ENCODE peak calls at places on chromosomes 12 and 14, in five cellular contexts. O, D, P, F and W are unnamed samples.

GRCh38 chr14:99441157-99441870 is 39.3 kb downstream of the SETD3 start:
- DNase-seq in D (no peak), P (no peak), F (no peak), O (peak), W (peak)

GRCh38 chr14:105026789-105027563 is 6.1 kb upstream of the CDCA4 start:
- DNase-seq in O (no peak), F (no peak), D (no peak), P (peak), W (peak)

GRCh38 chr14:63705561-63706070 is 22.2 kb downstream of the SGPP1 start:
- DNase-seq in F (no peak), D (no peak), O (no peak), P (no peak), W (no peak)

GRCh38 chr12:90235642-90236041 is 527.0 kb upstream of the ATP2B1 start:
- DNase-seq in F (no peak), D (no peak), O (no peak), P (no peak), W (peak)

GRCh38 chr14:88386395-88386794 is 938 bp downstream of the SPATA7 start:
- DNase-seq in O (no peak), D (no peak), P (no peak), F (no peak), W (no peak)

GRCh38 chr14:69138189-69138535 is 14.8 kb downstream of the DCAF5 start:
- DNase-seq in D (no peak), F (no peak), P (peak), O (no peak), W (peak)

GRCh38 chr14:100193417-100194357 is 34.2 kb upstream of the DEGS2 start:
- DNase-seq in P (no peak), O (peak), D (no peak), F (no peak), W (no peak)

GRCh38 chr14:51394804-51395203 is 154.8 kb downstream of the TMX1 start:
- DNase-seq in O (no peak), D (no peak), P (no peak), F (no peak), W (no peak)

GRCh38 chr14:104371917-104372316 is 207.6 kb upstream of the C14orf180 start:
- DNase-seq in P (no peak), O (no peak), F (no peak), D (no peak), W (no peak)

GRCh38 chr12:110972870-110973269 is 52.5 kb upstream of the MYL2 start:
- DNase-seq in O (no peak), P (no peak), D (no peak), F (no peak), W (no peak)

GRCh38 chr14:98692832-98693231 is 579.2 kb downstream of the BCL11B start:
- DNase-seq in D (no peak), O (no peak), P (no peak), F (no peak), W (no peak)

GRCh38 chr14:21308132-21308478 is 28.2 kb downstream of the RPGRIP1 start:
- DNase-seq in D (no peak), P (no peak), O (peak), F (no peak), W (no peak)

GRCh38 chr14:75981826-75982723 is at the start of gene TGFB3:
- DNase-seq in O (peak), F (peak), D (peak), P (peak), W (peak)

GRCh38 chr14:92565718-92566115 is 52.1 kb downstream of the RIN3 start:
- DNase-seq in O (no peak), P (no peak), D (no peak), F (no peak), W (no peak)

GRCh38 chr12:68910128-68910527 is 22.8 kb downstream of the CPM start:
- DNase-seq in D (no peak), F (no peak), O (no peak), P (no peak), W (peak)

GRCh38 chr14:79745046-79745445 is 466.3 kb downstream of the DIO2 start:
- DNase-seq in F (no peak), P (no peak), O (no peak), D (no peak), W (no peak)

GRCh38 chr12:114664661-114665320 is 19.2 kb downstream of the TBX3 start:
- DNase-seq in P (no peak), O (no peak), F (no peak), D (no peak), W (no peak)
- TF ChIP-seq CTCF in P (no peak), O (no peak), F (no peak), D (no peak), W (peak)

GRCh38 chr14:106317593-106317992 is 791.2 kb downstream of the TMEM121 start:
- DNase-seq in D (no peak), P (no peak), F (no peak), O (no peak), W (no peak)

DNA sequence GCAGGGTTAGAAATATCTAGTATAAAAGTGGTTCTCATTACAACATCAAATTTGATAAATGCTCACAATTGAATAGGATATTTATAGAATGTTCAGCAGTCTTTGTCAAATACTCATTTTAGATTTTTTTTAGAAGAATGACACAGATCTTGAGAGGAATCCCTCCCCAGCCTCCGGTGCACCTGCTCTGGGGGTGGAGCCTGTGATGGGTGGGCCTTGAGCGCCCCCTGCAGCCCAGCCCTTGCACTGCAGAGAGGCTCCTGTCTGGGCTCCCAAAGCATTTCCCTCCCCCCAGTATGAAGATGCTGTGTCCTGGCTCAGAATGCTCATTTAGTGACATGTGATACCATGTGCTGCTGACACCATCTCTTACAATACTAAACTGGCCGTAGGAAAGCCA is 792.3 kb downstream of the TMEM121 start:
- DNase-seq in F (no peak), O (no peak), P (no peak), D (no peak), W (no peak)
- TF ChIP-seq CTCF in F (no peak), O (peak), P (no peak), D (no peak), W (no peak)

GRCh38 chr12:52044284-52044983 is 6.8 kb upstream of the NR4A1 start:
- DNase-seq in D (no peak), P (peak), O (no peak), F (peak), W (no peak)

GRCh38 chr12:52041032-52041431 is 10.2 kb upstream of the NR4A1 start:
- DNase-seq in F (no peak), P (no peak), O (no peak), D (no peak), W (no peak)

GRCh38 chr12:52042706-52043385 is 8.4 kb upstream of the NR4A1 start:
- DNase-seq in D (no peak), P (no peak), F (peak), O (no peak), W (no peak)

GRCh38 chr12:52043386-52044212 is 7.6 kb upstream of the NR4A1 start:
- DNase-seq in D (no peak), P (no peak), F (peak), O (peak), W (no peak)

DNA sequence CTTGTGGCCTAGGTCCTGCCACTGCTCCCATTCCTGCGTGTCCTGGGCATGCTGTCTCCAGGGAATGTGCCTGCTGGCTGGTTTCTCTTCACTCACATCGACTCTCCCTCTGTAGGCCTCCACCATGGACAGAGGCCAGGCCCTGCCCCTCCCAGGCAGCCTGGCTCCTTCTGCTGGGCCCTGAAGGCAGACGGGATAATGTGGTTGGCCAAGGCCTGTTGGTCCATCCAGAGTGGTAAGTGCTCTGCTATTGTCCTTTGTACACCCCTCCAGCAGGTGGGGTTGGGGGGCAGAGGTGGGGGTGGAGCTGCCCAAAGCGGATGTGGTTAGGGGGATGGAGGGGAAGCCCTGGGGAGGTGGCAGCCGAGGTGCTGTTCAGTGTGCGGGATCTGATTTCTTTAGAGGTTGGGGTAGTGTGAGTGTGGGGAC is 9.5 kb upstream of the NR4A1 start:
- DNase-seq in F (peak), P (peak), O (no peak), D (no peak), W (peak)
- TF ChIP-seq CTCF in F (no peak), P (no peak), O (no peak), D (no peak), W (no peak)

GRCh38 chr12:43805857-43806736 is at the start of gene TWF1:
- DNase-seq in P (peak), F (peak), D (peak), O (peak), W (peak)
- TF ChIP-seq CTCF in P (peak), F (no peak), D (peak), O (no peak), W (peak)

GRCh38 chr14:38210168-38210567 is 2.5 kb downstream of the SSTR1 start:
- DNase-seq in O (no peak), F (no peak), D (no peak), P (peak), W (no peak)

GRCh38 chr14:38207830-38208815 is at the start of gene SSTR1:
- DNase-seq in P (peak), O (peak), F (no peak), D (peak), W (no peak)

GRCh38 chr14:38207342-38207741 is 362 bp upstream of the SSTR1 start:
- DNase-seq in D (no peak), P (no peak), O (no peak), F (no peak), W (no peak)

GRCh38 chr14:38209572-38210159 is 2.0 kb downstream of the SSTR1 start:
- DNase-seq in D (no peak), P (no peak), O (no peak), F (no peak), W (no peak)

GRCh38 chr14:38208825-38209562 is 1.3 kb downstream of the SSTR1 start:
- DNase-seq in P (peak), D (peak), O (peak), F (no peak), W (peak)
- TF ChIP-seq CTCF in P (peak), D (peak), O (peak), F (no peak), W (peak)

GRCh38 chr12:24534632-24535031 is 414.3 kb downstream of the BCAT1 start:
- DNase-seq in F (peak), P (no peak), O (no peak), D (no peak), W (no peak)
- TF ChIP-seq CTCF in F (no peak), P (peak), O (no peak), D (no peak), W (peak)

DNA sequence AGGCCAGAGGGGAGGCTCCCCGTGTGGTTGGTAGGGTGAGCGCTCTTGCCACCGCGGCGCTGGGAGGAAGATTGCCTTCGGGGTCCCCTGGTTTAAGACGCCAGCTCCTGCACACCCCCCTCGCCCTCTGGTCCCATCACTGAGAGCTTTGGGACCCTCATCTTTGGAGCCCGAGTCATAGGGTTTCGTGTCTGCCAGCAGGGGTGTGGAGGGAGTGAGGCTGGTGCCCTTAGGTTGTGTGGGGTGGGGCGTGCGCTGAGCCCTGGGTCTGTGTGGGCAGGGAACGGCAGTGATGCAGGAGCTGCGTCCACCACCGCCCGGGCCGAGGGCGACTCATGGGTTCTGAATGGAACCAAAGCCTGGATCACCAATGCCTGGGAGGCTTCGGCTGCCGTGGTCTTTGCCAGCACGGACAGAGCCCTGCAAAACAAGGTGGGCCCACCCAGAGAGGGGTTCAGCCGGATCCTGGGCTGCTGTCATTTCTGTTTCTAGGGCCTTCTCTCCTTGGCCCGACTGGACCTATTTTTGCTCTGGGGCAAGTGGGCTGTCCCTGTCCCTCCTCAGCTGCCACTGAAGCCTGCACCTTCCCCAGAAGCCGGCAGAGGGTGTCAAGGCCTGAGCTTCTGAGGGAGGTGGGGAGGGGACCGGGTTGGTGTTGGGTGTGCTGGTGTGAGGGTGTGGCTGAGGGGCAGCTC is 12.1 kb downstream of the ACADS start:
- DNase-seq in O (no peak), D (peak), F (no peak), P (no peak), W (peak)
- TF ChIP-seq CTCF in O (peak), D (no peak), F (no peak), P (peak), W (peak)